ENCODE peak calls at places on chromosomes 12 and 14, in nine cellular contexts. J is PC-3; K is CD8-positive, alpha-beta T cell; R is tibial nerve; N is H1; D is fibroblast of lung; M is stomach; S is neural progenitor cell; T is Panc1. V is an unnamed sample.

GRCh38 chr12:131391399-131391798 is 319.5 kb upstream of the SFSWAP start:
- DNase-seq in J (no peak), K (no peak), R (no peak), N (no peak), D (no peak), M (no peak), S (no peak), T (no peak), V (no peak)

GRCh38 chr12:14395059-14395778 is 29.7 kb downstream of the ATF7IP start:
- DNase-seq in J (no peak), K (no peak), R (no peak), N (no peak), D (no peak), M (no peak), S (no peak), T (no peak), V (no peak)

GRCh38 chr12:5586201-5586600 is 154.3 kb downstream of the NTF3 start:
- DNase-seq in J (peak; percentile 15), K (no peak), R (no peak), N (no peak), D (peak; percentile 52), M (no peak), S (peak; percentile 23), T (no peak), V (no peak)

GRCh38 chr12:124302241-124302806 is 7.4 kb downstream of the RFLNA start:
- DNase-seq in J (no peak), K (no peak), R (no peak), N (no peak), D (no peak), M (no peak), S (no peak), T (no peak), V (no peak)

GRCh38 chr14:70905316-70905715 is 1.9 kb upstream of the PCNX1 start:
- DNase-seq in J (no peak), K (no peak), R (no peak), N (no peak), D (no peak), M (no peak), S (no peak), T (no peak), V (no peak)

GRCh38 chr12:33994857-33995808 is 27.2 kb upstream of the ALG10 start:
- DNase-seq in J (no peak), K (no peak), R (no peak), N (no peak), D (no peak), M (no peak), S (no peak), T (no peak), V (peak; percentile 75)

GRCh38 chr12:3047961-3048360 is 29.2 kb upstream of the TSPAN9 start:
- DNase-seq in J (no peak), K (no peak), R (no peak), N (no peak), D (no peak), M (no peak), S (no peak), T (no peak), V (no peak)

GRCh38 chr12:120220838-120221575 is 20.1 kb upstream of the RPLP0 start:
- DNase-seq in J (no peak), K (no peak), R (no peak), N (no peak), D (no peak), M (no peak), S (no peak), T (no peak), V (no peak)

GRCh38 chr12:89858718-89859117 is 150.1 kb upstream of the ATP2B1 start:
- DNase-seq in J (no peak), K (no peak), R (no peak), N (no peak), D (no peak), M (no peak), S (no peak), T (no peak), V (no peak)

GRCh38 chr12:89857652-89858274 is 149.1 kb upstream of the ATP2B1 start:
- DNase-seq in J (no peak), K (no peak), R (no peak), N (no peak), D (no peak), M (no peak), S (no peak), T (no peak), V (no peak)

GRCh38 chr12:89862511-89863331 is 154.1 kb upstream of the ATP2B1 start:
- DNase-seq in J (no peak), K (no peak), R (no peak), N (no peak), D (no peak), M (no peak), S (no peak), T (no peak), V (no peak)

GRCh38 chr12:89861086-89861485 is 152.4 kb upstream of the ATP2B1 start:
- DNase-seq in J (peak; percentile 37), K (no peak), R (no peak), N (no peak), D (no peak), M (no peak), S (no peak), T (no peak), V (no peak)

DNA sequence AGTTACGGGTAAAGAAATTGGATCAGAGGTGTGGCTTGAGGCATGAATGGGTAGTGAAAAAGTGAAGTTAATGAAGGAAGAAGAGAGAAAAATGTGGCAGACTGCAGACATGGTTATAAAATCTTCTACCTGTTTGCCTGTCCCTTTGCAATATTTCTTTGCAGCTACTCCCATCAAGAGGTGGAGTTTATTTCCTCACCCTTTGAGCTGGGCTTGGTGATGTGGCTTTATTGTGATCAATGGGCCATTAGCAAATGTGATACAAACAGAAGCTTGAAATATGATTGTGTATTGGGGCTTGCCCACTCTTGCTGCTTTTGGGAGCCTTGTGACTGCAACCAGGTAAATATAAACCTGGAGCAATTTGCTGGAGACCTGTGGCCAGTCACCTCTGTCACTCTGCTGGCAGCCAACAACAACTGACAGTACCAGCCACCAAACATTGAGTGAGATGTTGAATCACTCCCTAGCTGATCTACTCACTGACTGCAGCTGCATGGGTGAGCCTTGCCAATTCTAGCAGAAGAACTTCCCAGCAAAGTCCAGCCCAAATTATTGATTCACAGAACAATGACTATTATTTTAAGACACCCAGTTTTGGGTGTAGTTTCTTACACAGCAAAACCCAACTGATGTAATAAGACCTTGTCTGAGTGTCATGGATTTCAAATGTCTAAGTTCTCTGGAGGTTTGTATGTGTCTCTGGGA is 151.0 kb upstream of the ATP2B1 start:
- DNase-seq in J (peak; percentile 36), K (no peak), R (no peak), N (no peak), D (no peak), M (no peak), S (no peak), T (no peak), V (no peak)
- H3K4me1 ChIP-seq in J (peaks cover 16% of the 10 kb centered on the region), K (peaks cover 38% of the 10 kb centered on the region), R (peaks cover 11% of the 10 kb centered on the region), N (no peaks in the 10 kb centered on the region), D (no peaks in the 10 kb centered on the region), M (no peaks in the 10 kb centered on the region), S (peaks cover 33% of the 10 kb centered on the region), T (no peaks in the 10 kb centered on the region), V (no peaks in the 10 kb centered on the region)

GRCh38 chr12:1840981-1841425 is 20.6 kb downstream of the LRTM2 start:
- DNase-seq in J (no peak), K (no peak), R (no peak), N (no peak), D (no peak), M (no peak), S (no peak), T (no peak), V (no peak)

GRCh38 chr12:1843641-1844005 is 23.3 kb downstream of the LRTM2 start:
- DNase-seq in J (no peak), K (no peak), R (no peak), N (no peak), D (no peak), M (no peak), S (no peak), T (no peak), V (no peak)

GRCh38 chr12:1842905-1843640 is 22.7 kb downstream of the LRTM2 start:
- DNase-seq in J (no peak), K (no peak), R (peak; percentile 10), N (peak; percentile 45), D (no peak), M (no peak), S (no peak), T (no peak), V (no peak)

GRCh38 chr12:1841606-1842182 is 21.3 kb downstream of the LRTM2 start:
- DNase-seq in J (no peak), K (no peak), R (no peak), N (no peak), D (no peak), M (no peak), S (no peak), T (no peak), V (no peak)

DNA sequence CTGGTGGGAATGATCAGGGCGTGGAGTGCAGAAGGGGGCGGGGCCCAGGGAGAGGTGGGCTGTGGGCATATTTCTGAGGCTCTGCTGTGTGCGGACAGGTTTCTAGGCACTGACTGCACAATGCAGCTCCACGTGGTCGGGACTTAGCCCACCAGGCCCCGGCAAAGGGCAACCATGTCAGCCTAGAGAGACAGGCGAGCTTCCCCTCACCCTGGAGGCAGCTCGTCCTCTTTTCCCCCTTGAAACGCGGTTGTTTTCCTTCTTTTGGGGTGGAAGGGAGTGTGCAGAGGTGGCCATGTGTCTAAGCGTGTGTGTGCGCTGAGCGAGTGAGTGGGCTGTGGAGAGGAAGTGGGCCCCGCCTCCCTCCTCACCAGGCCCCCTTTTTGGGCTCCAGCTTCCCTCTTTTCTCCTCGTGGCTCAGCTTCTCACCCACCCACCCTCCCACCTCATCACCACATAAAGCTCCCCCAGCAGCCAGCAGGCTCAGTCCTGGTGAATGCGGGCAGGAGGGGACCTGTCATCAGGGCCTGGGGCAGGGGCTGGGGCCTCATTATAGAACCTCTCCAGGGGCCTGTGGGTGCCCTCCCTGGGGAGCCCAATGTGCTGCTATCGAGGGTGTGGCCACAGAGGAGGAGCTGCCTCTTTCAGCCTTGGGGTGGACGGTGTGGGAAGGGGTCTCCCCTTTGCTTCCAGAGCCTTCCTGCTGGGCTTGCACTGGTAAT is 22.0 kb downstream of the LRTM2 start:
- DNase-seq in J (no peak), K (no peak), R (peak; percentile 1), N (peak; percentile 26), D (no peak), M (no peak), S (no peak), T (no peak), V (no peak)
- H3K27me3 ChIP-seq in J (peaks cover 36% of the 10 kb centered on the region), K (no peaks in the 10 kb centered on the region), R (peaks cover 24% of the 10 kb centered on the region), N (no peaks in the 10 kb centered on the region), D (peaks cover 20% of the 10 kb centered on the region), M (peaks cover 41% of the 10 kb centered on the region), S (peaks cover 9% of the 10 kb centered on the region), T (no peaks in the 10 kb centered on the region), V (peaks cover 6% of the 10 kb centered on the region)

GRCh38 chr12:132783917-132784531 is 22.4 kb upstream of the ANKLE2 start:
- DNase-seq in J (no peak), K (no peak), R (no peak), N (no peak), D (no peak), M (no peak), S (no peak), T (no peak), V (no peak)
- TF ChIP-seq CTCF in J (no peak), K (no peak), R (no peak), N (no peak), D (no peak), M (no peak), S (no peak), T (no peak), V (no peak)

DNA sequence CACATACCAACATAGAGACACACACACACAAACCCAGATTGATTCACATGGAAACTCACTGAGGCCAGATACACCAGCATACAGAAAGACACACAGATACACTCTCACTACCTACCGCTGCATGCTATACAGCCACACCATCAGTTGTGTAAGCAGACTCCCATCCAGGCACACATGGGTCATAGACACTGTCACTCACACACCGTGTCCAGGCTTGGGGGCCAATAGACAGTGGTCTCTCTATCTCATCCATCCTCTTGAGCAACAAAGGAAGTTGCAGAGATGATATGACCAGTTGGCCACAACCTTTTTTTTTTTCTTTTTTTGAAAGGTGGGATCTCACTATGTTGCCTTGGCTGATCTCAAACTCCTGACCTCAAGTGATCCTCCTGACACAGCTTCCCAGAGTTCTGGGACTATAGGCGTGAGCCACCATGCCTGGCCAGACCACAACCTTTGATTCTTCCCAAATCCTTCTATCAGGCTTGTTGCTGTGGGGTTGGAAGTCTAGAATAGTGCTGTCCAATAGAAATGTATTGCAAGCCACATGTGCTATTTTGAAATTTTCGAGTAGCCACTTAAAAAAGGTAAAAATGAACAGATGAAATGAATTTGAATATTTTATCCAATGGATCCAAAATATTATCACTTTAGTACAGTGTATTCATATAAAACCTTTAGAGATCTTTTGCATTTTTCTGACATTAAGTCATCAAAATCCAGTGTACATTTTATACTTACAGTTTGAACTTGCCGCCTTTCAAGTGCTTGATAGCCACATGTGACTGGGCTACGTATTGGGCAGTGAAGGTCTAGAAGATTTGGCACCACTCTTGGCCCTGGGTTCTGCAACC is 7.4 kb downstream of the LRP1-AS start:
- DNase-seq in J (no peak), K (no peak), R (no peak), N (no peak), D (peak; percentile 58), M (no peak), S (no peak), T (no peak), V (no peak)
- H3K4me1 ChIP-seq in J (peaks cover 5% of the 10 kb centered on the region), K (peaks cover 13% of the 10 kb centered on the region), R (peaks cover 49% of the 10 kb centered on the region), N (peaks cover 16% of the 10 kb centered on the region), D (peaks cover 46% of the 10 kb centered on the region), M (peaks cover 24% of the 10 kb centered on the region), S (peaks cover 14% of the 10 kb centered on the region), T (no peaks in the 10 kb centered on the region), V (no peaks in the 10 kb centered on the region)

V was measured in foreskin keratinocyte.